ENCODE peak calls at places on chromosomes 1 and 21, in five cellular contexts. Q, H, M, R and A are unnamed samples.

GRCh38 chr1:212671342-212672031 is 28.2 kb downstream of the BATF3 start:
- DNase-seq in Q (no peak), H (no peak), M (no peak), R (no peak), A (no peak)

GRCh38 chr21:17119466-17120297 is 393.2 kb upstream of the CXADR start:
- DNase-seq in Q (no peak), H (no peak), M (no peak), R (no peak), A (no peak)

GRCh38 chr1:209583408-209583807 is at the start of gene CAMK1G:
- DNase-seq in Q (no peak), H (no peak), M (no peak), R (no peak), A (no peak)

GRCh38 chr1:227299238-227299637 is 19.1 kb downstream of the CDC42BPA start:
- DNase-seq in Q (no peak), H (no peak), M (no peak), R (no peak), A (no peak)

GRCh38 chr1:99784143-99784542 is 17.7 kb upstream of the FRRS1 start:
- DNase-seq in Q (no peak), H (no peak), M (no peak), R (no peak), A (no peak)

GRCh38 chr21:27269646-27270045 is 302.8 kb upstream of the ADAMTS5 start:
- DNase-seq in Q (no peak), H (no peak), M (no peak), R (no peak), A (no peak)

GRCh38 chr21:34548782-34549376 is 36.9 kb upstream of the KCNE1 start:
- DNase-seq in Q (no peak), H (no peak), M (no peak), R (no peak), A (no peak)

GRCh38 chr1:90504509-90504908 is 212.6 kb downstream of the BARHL2 start:
- DNase-seq in Q (no peak), H (no peak), M (no peak), R (no peak), A (no peak)

DNA sequence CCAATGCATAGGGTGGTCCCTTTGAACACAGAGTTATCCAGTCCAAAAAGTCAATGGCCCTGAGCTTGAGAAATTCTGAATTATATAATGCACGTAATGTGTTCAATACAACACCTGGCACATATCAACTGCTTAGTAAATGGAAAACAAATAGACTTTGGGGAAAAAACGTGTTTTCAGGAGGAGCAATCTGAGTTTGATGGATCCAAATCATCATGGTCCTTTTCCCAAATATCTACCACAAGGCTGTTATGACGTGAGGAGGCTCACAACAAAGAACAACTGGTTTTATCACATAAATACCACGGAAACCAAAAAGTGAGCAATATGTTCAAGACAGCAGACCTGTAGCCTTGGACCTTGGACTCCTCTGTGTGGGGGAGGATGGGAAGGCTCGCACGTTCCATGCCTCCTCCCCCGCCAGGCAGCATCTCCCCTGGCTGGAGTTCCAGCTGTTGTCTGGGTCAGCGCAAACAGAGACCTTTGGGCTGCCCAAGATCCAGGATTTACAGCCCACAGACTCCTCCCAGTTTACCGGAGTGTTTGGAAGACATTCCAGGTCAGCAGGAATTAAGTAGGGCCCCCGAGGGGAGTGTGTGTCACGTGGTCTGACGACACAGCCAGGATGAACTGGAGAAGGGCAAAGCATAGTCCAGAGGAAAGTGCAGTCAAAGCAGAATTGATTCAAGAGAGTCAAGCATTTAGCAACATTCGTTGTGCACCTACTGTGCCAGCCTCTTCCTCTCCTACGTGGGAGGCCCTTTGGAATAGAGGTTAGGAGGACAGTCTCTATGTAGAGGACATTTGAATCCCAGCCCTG is 32.2 kb upstream of the MED18 start:
- DNase-seq in Q (peak; percentile 88), H (peak; percentile 88), M (no peak), R (no peak), A (peak; percentile 97)
- H3K4me3 ChIP-seq in Q (peak overlapping the region; percentile 29), H (peak overlapping the region; percentile 12), M (no peak overlapping the region), R (peak overlapping the region; percentile 20), A (no peak overlapping the region)

GRCh38 chr1:167076136-167076710 is 14.0 kb downstream of the GPA33 start:
- DNase-seq in Q (no peak), H (no peak), M (no peak), R (no peak), A (no peak)
- H3K4me1 ChIP-seq in Q (no peaks in the 10 kb centered on the region), H (no peaks in the 10 kb centered on the region), M (peaks cover 20% of the 10 kb centered on the region), R (no peaks in the 10 kb centered on the region), A (no peaks in the 10 kb centered on the region)

GRCh38 chr1:240935921-240936320 is 324.0 kb upstream of the GREM2 start:
- DNase-seq in Q (no peak), H (no peak), M (no peak), R (no peak), A (no peak)
- H3K4me3 ChIP-seq in Q (no peak overlapping the region), H (no peak overlapping the region), M (no peak overlapping the region), R (no peak overlapping the region), A (no peak overlapping the region)

DNA sequence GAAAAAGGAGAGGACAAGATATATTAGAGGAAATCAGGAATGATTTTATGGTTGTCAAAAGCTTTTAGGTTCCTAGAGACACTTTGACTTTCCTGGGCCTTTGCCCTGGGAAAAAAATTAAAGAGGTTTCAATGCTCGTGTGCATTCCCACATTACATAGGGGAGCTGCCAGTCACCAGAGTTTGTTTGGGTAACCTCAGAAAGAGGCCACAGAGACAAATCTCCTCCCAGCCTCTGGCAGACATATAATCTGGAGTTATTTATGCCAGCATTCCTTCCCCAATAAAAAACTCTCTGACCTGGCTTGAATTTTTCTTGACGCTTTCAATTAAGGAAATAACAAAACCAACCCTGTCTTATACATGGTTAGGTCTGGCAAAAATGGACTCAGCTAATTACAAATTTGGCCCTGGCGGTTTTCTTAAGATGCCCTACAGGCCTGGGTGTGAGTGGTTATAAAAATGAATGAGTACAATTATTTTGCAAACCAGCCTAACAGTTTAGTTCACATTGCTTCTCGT is 63.7 kb downstream of the WLS start:
- DNase-seq in Q (no peak), H (no peak), M (no peak), R (no peak), A (no peak)
- H3K4me1 ChIP-seq in Q (no peaks in the 10 kb centered on the region), H (peaks cover 18% of the 10 kb centered on the region), M (no peaks in the 10 kb centered on the region), R (peaks cover 5% of the 10 kb centered on the region), A (no peaks in the 10 kb centered on the region)